ENCODE peak calls at places on chromosomes 12 and 14, in six cellular contexts. J, A, S, F, T and L are unnamed samples.

GRCh38 chr14:47040490-47040889 is 388.9 kb upstream of the RPL10L start:
- DNase-seq in S (peak), F (no peak), A (peak), J (peak), T (no peak), L (no peak)

GRCh38 chr14:103207038-103207403 is 83.8 kb downstream of the TNFAIP2 start:
- DNase-seq in A (peak), S (peak), J (no peak), F (peak), T (no peak), L (peak)

GRCh38 chr12:79527498-79527897 is 163.3 kb downstream of the PAWR start:
- DNase-seq in J (no peak), S (no peak), T (no peak), A (no peak), F (no peak), L (no peak)

GRCh38 chr14:93032301-93032929 is 83.3 kb downstream of the ITPK1 start:
- DNase-seq in A (no peak), F (no peak), S (no peak), J (no peak), T (no peak), L (peak)

GRCh38 chr14:55979096-55979495 is 139.1 kb upstream of the PELI2 start:
- DNase-seq in F (no peak), S (no peak), T (no peak), A (no peak), J (no peak), L (no peak)

GRCh38 chr12:132239796-132240668 is 89.4 kb downstream of the GALNT9 start:
- DNase-seq in T (no peak), A (no peak), J (no peak), S (no peak), F (no peak), L (no peak)

GRCh38 chr12:1881301-1881700 is 37.2 kb downstream of the CACNA2D4 start:
- DNase-seq in T (no peak), F (peak), A (peak), S (no peak), J (no peak), L (no peak)

GRCh38 chr14:80584638-80585505 is 356.7 kb downstream of the CEP128 start:
- DNase-seq in T (peak), A (no peak), F (no peak), J (no peak), S (no peak), L (peak)

GRCh38 chr14:61577506-61577931 is 117.8 kb upstream of the HIF1A start:
- DNase-seq in A (no peak), F (no peak), T (no peak), J (no peak), S (no peak), L (no peak)

GRCh38 chr14:64195194-64195593 is 99.0 kb downstream of the ESR2 start:
- DNase-seq in S (no peak), T (peak), F (no peak), J (no peak), A (no peak), L (no peak)

GRCh38 chr12:53113307-53113706 is 10.0 kb downstream of the SOAT2 start:
- DNase-seq in F (no peak), S (no peak), T (no peak), A (no peak), J (no peak), L (no peak)

GRCh38 chr14:59221558-59221957 is 33.1 kb downstream of the DAAM1 start:
- DNase-seq in S (peak), T (peak), F (no peak), J (no peak), A (no peak), L (peak)

GRCh38 chr14:63383776-63384367 is 65.1 kb upstream of the GPHB5 start:
- DNase-seq in T (no peak), J (no peak), F (no peak), S (no peak), A (no peak), L (no peak)

GRCh38 chr12:54131641-54132280 is 57.0 kb downstream of the SMUG1 start:
- DNase-seq in S (no peak), F (no peak), T (no peak), A (no peak), J (no peak), L (no peak)

GRCh38 chr12:59657266-59657665 is 61.4 kb downstream of the SLC16A7 start:
- DNase-seq in A (no peak), T (peak), J (no peak), F (no peak), S (peak), L (peak)

GRCh38 chr12:98635657-98636323 is 8.8 kb downstream of the IKBIP start:
- DNase-seq in J (no peak), F (no peak), T (peak), A (no peak), S (peak), L (peak)

GRCh38 chr14:104601786-104602185 is 2.8 kb downstream of the TMEM179 start:
- DNase-seq in S (no peak), J (no peak), A (no peak), T (peak), F (no peak), L (no peak)

GRCh38 chr12:32305163-32305562 is 94.2 kb upstream of the FGD4 start:
- DNase-seq in S (no peak), T (peak), J (no peak), F (no peak), A (no peak), L (no peak)

GRCh38 chr12:53251477-53252348 is 16.4 kb upstream of the ESPL1 start:
- DNase-seq in F (peak), A (peak), J (peak), S (peak), T (peak), L (peak)

GRCh38 chr14:35818346-35819115 is 7.6 kb upstream of the BRMS1L start:
- DNase-seq in J (no peak), S (peak), F (no peak), A (no peak), T (peak), L (peak)

GRCh38 chr12:54000105-54000773 is at the start of gene HOXC9:
- DNase-seq in A (no peak), J (no peak), F (no peak), T (no peak), S (no peak), L (no peak)

GRCh38 chr14:89856871-89857345 is 97.6 kb downstream of the EFCAB11 start:
- DNase-seq in F (peak), T (peak), A (no peak), J (no peak), S (peak), L (no peak)

GRCh38 chr12:9870311-9870866 is 1.2 kb upstream of the CLEC2B start:
- DNase-seq in F (no peak), T (no peak), A (no peak), S (peak), J (no peak), L (no peak)

GRCh38 chr12:6696690-6697583 is 3.7 kb downstream of the PIANP start:
- DNase-seq in F (no peak), S (no peak), A (no peak), J (no peak), T (no peak), L (no peak)

GRCh38 chr12:27014859-27015729 is 910 bp upstream of the TM7SF3 start:
- DNase-seq in T (no peak), F (no peak), A (no peak), J (no peak), S (no peak), L (peak)

GRCh38 chr12:45655186-45655585 is 74.3 kb upstream of the ARID2 start:
- DNase-seq in A (no peak), S (no peak), J (no peak), T (peak), F (no peak), L (peak)

GRCh38 chr12:104054681-104055346 is 4.8 kb upstream of the GLT8D2 start:
- DNase-seq in A (peak), S (no peak), F (peak), T (no peak), J (no peak), L (no peak)

GRCh38 chr12:104057771-104058197 is 6.5 kb upstream of the HCFC2 start:
- DNase-seq in S (peak), J (no peak), F (peak), A (no peak), T (peak), L (no peak)

GRCh38 chr12:104058796-104059195 is 5.5 kb upstream of the HCFC2 start:
- DNase-seq in A (no peak), S (no peak), F (no peak), J (no peak), T (no peak), L (peak)

GRCh38 chr12:104056419-104056972 is 6.5 kb upstream of the GLT8D2 start:
- DNase-seq in S (no peak), F (no peak), A (no peak), T (peak), J (no peak), L (no peak)

DNA sequence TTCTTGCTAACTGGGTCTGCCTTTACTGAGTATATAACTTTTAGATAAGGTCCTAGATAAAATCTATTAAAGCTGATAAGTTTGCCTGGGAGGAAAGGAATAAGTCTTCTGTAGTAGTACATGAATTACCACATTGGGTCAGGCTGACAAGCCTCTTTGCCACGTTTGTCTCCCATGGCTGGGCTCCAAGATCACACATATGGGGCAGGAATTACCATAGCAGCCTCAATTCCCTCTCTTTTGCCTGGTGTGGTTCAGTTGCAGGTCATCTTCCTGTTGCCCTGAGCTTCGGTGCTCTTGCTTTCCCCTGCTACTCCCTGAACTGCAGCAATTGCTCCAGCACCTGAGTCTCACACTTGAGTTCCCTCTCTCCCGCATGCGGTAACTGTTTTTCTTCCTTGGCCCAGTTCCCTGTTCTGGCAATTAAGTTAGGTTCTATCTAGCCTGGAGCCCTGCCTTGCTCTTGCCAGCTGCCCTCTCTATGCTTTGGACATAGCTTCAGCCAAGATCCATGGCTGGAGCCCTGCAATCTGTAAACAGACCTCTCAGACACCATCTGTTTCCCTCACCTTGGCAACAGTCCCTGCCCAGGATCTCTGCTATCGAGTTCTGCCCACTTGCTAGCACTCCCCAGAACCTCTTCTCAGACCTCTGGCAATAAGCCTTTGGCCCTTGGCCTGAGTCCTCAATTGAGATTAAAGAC is 5.8 kb upstream of the GLT8D2 start:
- DNase-seq in J (no peak), S (no peak), F (no peak), A (no peak), T (peak), L (no peak)
- H3K14ac ChIP-seq in J (no peak), S (no peak), F (no peak), A (no peak), T (peak), L (no peak)

GRCh38 chr14:48792376-48793024 is 793.7 kb downstream of the RPS29 start:
- DNase-seq in A (peak), T (peak), S (peak), J (no peak), F (no peak), L (no peak)
- H3K4ac ChIP-seq in A (no peak), T (no peak), S (no peak), J (no peak), F (no peak), L (no peak)

GRCh38 chr14:95703805-95704204 is 10.1 kb downstream of the TCL1A start:
- DNase-seq in S (no peak), T (no peak), J (no peak), A (no peak), F (no peak), L (no peak)
- H3K14ac ChIP-seq in S (no peak), T (no peak), J (no peak), A (no peak), F (no peak), L (no peak)

DNA sequence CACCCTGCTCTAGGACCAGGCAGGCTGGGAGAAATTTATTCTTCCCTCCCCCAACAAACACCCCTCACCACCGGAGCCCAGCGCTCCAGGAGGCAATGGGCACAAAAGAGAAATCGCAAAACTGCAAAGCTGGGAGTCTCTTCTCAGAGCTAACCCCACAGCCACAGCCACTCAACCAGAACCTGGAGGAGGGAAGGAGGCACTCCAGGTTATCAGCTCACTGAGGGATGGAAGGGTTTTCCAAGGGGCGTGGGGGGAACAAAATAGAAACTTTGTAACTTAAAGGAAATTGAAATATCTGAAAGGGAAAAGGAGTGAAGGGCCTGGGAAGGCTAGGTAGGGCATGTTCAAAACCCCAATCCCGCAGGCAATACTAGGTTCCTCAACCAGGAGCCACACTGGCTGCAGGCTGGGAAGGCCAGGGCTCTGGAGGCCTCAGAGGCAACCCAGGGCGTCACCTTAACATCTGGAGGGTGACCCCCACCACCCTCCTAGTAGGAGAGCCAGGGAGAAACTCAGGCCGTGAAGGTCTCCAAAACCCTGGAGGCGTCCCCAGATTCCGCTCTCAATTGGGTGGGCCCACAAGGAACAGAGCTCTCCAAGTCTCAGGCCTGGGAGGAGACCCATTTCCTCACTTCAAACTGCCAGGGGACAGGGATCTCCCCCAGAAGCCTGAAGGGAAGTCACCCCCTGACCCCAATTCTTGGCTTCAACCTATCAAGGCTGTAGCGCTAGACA is 3.2 kb downstream of the KDM2B start:
- DNase-seq in F (peak), T (no peak), S (peak), J (peak), A (peak), L (no peak)
- H3K4ac ChIP-seq in F (peak), T (peak), S (peak), J (no peak), A (no peak), L (peak)

GRCh38 chr14:21612324-21612723 is 22.4 kb downstream of the OR10G2 start:
- DNase-seq in A (no peak), T (no peak), F (no peak), J (no peak), S (peak), L (no peak)
- H3K14ac ChIP-seq in A (no peak), T (no peak), F (no peak), J (no peak), S (no peak), L (no peak)

GRCh38 chr14:94382099-94382498 is 6.3 kb downstream of the SERPINA1 start:
- DNase-seq in J (no peak), A (no peak), T (no peak), F (no peak), S (no peak), L (no peak)

GRCh38 chr14:94379291-94380224 is 8.8 kb downstream of the SERPINA1 start:
- DNase-seq in S (no peak), A (no peak), J (no peak), F (no peak), T (no peak), L (no peak)

GRCh38 chr14:94381149-94382030 is 7.0 kb downstream of the SERPINA1 start:
- DNase-seq in F (no peak), S (no peak), A (peak), J (no peak), T (no peak), L (no peak)

GRCh38 chr14:94378527-94379290 is 9.7 kb downstream of the SERPINA1 start:
- DNase-seq in A (no peak), J (no peak), S (no peak), T (no peak), F (no peak), L (no peak)

GRCh38 chr14:94380225-94381148 is 7.9 kb downstream of the SERPINA1 start:
- DNase-seq in A (no peak), F (no peak), T (no peak), J (no peak), S (no peak), L (no peak)
- H3K4ac ChIP-seq in A (no peak), F (no peak), T (no peak), J (no peak), S (no peak), L (no peak)

GRCh38 chr12:41336041-41336552 is 148.0 kb downstream of the PDZRN4 start:
- DNase-seq in S (no peak), F (no peak), T (no peak), J (no peak), A (no peak), L (no peak)

GRCh38 chr12:41334390-41334789 is 146.3 kb downstream of the PDZRN4 start:
- DNase-seq in F (no peak), S (no peak), A (no peak), J (no peak), T (no peak), L (no peak)

GRCh38 chr12:41345071-41345470 is 157.0 kb downstream of the PDZRN4 start:
- DNase-seq in T (no peak), J (no peak), S (no peak), F (no peak), A (no peak), L (no peak)

GRCh38 chr12:41333988-41334387 is 145.9 kb downstream of the PDZRN4 start:
- DNase-seq in T (no peak), F (no peak), S (no peak), J (no peak), A (no peak), L (no peak)

GRCh38 chr12:41339784-41340183 is 151.7 kb downstream of the PDZRN4 start:
- DNase-seq in A (no peak), S (no peak), J (no peak), F (no peak), T (no peak), L (no peak)
- H3K14ac ChIP-seq in A (no peak), S (no peak), J (no peak), F (no peak), T (no peak), L (no peak)

DNA sequence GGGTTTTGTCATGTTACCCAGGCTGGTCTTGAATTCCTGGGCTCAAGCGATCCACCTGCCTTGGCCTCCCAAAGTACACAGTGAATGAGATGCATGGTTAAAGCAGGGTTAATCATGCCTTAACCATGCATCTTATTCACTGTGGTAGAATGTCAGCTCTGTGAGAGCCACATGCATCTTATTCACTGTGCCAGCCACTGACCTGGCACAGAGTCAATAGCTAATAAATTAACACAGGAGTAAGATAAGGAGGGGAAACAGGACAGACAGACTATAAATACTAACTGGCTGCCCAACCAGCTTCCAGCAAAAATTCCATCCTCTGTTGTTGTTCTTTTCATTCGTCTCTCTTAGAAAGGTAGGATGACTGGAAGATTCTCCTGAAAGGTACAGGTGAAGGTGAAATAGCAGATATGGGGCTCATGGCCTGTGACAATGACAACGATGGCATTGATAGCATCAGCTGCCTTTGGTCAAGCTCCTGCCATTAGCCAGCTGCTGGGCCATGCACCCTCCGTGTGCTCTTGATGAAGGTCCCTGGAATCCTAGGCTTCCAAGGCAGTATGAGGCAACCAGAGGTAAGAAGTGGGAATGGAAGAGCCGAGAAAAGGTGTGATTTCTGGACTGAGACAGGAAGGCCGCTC is 76.6 kb downstream of the ZNF664 start:
- DNase-seq in F (no peak), J (no peak), T (no peak), S (no peak), A (no peak), L (no peak)
- H3K4ac ChIP-seq in F (no peak), J (no peak), T (no peak), S (no peak), A (no peak), L (no peak)